ENCODE peak calls at places on chromosomes 6 and 20, in four cellular contexts. U, L, D and N are unnamed samples.

GRCh38 chr6:4844108-4844507 is 67.9 kb downstream of the CDYL start:
- DNase-seq in U (no peak), L (no peak), D (no peak), N (no peak)

GRCh38 chr20:56343861-56344381 is 14.9 kb upstream of the FAM210B start:
- DNase-seq in U (peak; percentile 76), L (peak; percentile 22), D (peak; percentile 48), N (no peak)

GRCh38 chr6:6610031-6610591 is 21.6 kb downstream of the LY86 start:
- DNase-seq in U (no peak), L (no peak), D (no peak), N (no peak)

GRCh38 chr6:168009331-168009730 is 11.9 kb downstream of the KIF25 start:
- DNase-seq in U (no peak), L (no peak), D (no peak), N (no peak)

GRCh38 chr6:46949662-46950280 is 28.0 kb upstream of the ADGRF5 start:
- DNase-seq in U (peak; percentile 82), L (peak; percentile 58), D (no peak), N (no peak)

GRCh38 chr6:162082520-162082919 is 645.0 kb downstream of the PRKN start:
- DNase-seq in U (no peak), L (no peak), D (no peak), N (no peak)

GRCh38 chr6:88813045-88813444 is 150.4 kb downstream of the RNGTT start:
- DNase-seq in U (no peak), L (no peak), D (no peak), N (no peak)

GRCh38 chr6:10759884-10760329 is 12.3 kb downstream of the TMEM14B start:
- DNase-seq in U (no peak), L (peak; percentile 46), D (peak; percentile 34), N (no peak)

GRCh38 chr6:170200458-170200891 is 90.4 kb downstream of the DLL1 start:
- DNase-seq in U (no peak), L (no peak), D (no peak), N (no peak)

GRCh38 chr6:44002591-44003344 is 124.5 kb downstream of the MRPL14 start:
- DNase-seq in U (peak; percentile 81), L (peak; percentile 70), D (peak; percentile 33), N (no peak)

GRCh38 chr6:3615391-3616380 is 135.8 kb downstream of the PXDC1 start:
- DNase-seq in U (no peak), L (no peak), D (no peak), N (no peak)

GRCh38 chr6:107731422-107732319 is 92.4 kb downstream of the SCML4 start:
- DNase-seq in U (no peak), L (no peak), D (no peak), N (no peak)

GRCh38 chr6:89840538-89840937 is 10.9 kb downstream of the CASP8AP2 start:
- DNase-seq in U (no peak), L (no peak), D (no peak), N (no peak)

GRCh38 chr6:153698637-153699036 is 340.4 kb upstream of the OPRM1 start:
- DNase-seq in U (no peak), L (no peak), D (no peak), N (no peak)

GRCh38 chr6:129895692-129896091 is 34.6 kb upstream of the TMEM244 start:
- DNase-seq in U (no peak), L (no peak), D (no peak), N (no peak)

GRCh38 chr20:21089421-21089820 is 16.7 kb downstream of the LINC00237 start:
- DNase-seq in U (no peak), L (no peak), D (no peak), N (no peak)

GRCh38 chr6:44829811-44830210 is 442.3 kb downstream of the CDC5L start:
- DNase-seq in U (no peak), L (no peak), D (no peak), N (no peak)

GRCh38 chr6:15810618-15811017 is 147.8 kb upstream of the DTNBP1 start:
- DNase-seq in U (no peak), L (no peak), D (no peak), N (no peak)

GRCh38 chr6:152426276-152426675 is 210.9 kb downstream of the SYNE1 start:
- DNase-seq in U (no peak), L (no peak), D (no peak), N (no peak)

GRCh38 chr20:36645998-36646397 is at the start of gene SLA2:
- DNase-seq in U (peak; percentile 66), L (no peak), D (no peak), N (no peak)

DNA sequence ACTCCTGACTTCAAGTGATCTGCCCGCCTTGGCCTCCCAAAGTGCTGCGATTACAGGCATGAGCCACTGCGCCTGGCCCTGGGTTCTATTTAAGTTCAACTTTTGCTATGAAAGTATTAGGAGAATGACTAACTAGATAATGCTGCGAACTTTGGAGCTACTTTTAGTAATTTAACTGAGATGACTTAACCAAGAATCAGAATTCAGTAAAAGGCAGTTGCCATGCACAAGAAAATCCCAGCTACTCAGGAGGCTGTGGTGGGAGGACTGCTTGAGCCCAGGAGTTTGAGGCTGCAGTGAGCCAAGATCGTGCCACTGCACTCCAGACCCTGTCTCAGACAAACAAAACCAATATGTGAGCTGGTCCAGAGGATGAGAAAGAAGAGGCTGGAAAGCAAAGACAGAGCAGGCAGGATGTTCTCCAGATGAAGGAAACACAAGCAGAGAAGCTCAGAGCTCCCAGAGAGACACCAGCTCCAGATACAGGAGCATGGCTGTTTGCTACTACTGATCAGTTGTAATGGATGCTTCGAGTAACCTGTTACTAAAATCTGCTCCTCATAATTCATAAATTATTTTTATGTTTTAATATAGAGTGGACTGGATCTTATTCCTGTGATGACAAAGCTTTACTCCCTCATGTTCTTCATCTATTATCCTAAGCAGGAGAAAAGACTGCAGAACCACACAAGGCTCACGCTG is 23.9 kb downstream of the ZNF217 start:
- DNase-seq in U (no peak), L (no peak), D (no peak), N (no peak)
- H3K27ac ChIP-seq in U (no peak overlapping the region), L (no peak overlapping the region), D (no peak overlapping the region), N (no peak overlapping the region)

DNA sequence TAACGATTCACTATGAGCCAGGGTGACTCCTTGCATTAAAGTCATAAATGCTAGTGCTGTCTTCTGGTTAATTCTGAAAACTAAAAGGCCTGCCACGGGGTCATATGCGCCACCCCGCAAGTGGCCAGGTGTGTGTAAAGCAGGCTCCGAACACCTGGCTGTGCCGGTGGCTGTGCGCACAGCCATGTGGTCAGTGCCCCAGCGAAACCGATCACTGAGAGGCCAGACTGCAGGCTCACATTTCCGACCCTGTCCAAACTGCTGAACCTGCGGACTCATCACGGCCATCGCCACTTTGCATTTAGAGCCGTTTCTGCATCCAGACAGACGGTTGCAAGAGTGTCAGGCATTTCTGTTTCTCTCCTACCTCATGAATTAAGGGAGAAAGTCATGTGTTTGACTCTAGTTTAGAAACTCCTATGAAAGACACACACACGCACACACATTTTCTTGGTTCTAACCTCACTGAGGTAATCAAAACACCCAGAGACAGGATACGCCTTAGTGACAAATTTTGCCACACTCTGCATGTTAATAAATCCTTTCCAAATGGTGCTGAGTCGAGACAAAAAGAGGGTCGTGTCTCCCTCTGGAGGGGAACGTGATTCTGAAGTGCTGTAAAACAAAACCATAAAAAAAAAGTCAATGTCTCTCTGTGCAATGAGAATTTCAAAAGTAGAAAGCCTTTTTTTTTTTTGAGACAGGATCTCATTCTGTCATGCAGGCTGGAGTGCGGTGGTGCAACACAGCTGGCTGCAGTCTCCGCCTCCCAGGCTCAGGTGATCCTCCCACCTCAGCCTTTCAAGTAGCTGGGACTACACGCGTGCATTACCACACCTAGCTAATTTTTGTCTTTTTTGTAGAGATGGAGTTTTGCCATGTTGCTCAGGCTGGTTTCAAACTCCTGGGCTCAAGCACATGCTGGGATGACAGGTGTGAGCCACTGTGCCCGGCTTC is 31.0 kb upstream of the TCFL5 start:
- DNase-seq in U (no peak), L (no peak), D (no peak), N (no peak)
- H3K27ac ChIP-seq in U (no peak overlapping the region), L (no peak overlapping the region), D (no peak overlapping the region), N (no peak overlapping the region)

GRCh38 chr6:27388293-27389197 is at the start of gene ZNF391:
- DNase-seq in U (peak; percentile 85), L (peak; percentile 78), D (peak; percentile 62), N (peak; percentile 78)
- H3K27ac ChIP-seq in U (peak within 1 kb of the TSS; percentile 79), L (peak within 1 kb of the TSS; percentile 54), D (peak within 1 kb of the TSS; percentile 64), N (peak within 1 kb of the TSS; percentile 70)

GRCh38 chr20:47544240-47544639 is 42.6 kb downstream of the NCOA3 start:
- DNase-seq in U (no peak), L (no peak), D (no peak), N (no peak)
- H3K27ac ChIP-seq in U (no peak overlapping the region), L (no peak overlapping the region), D (no peak overlapping the region), N (no peak overlapping the region)

DNA sequence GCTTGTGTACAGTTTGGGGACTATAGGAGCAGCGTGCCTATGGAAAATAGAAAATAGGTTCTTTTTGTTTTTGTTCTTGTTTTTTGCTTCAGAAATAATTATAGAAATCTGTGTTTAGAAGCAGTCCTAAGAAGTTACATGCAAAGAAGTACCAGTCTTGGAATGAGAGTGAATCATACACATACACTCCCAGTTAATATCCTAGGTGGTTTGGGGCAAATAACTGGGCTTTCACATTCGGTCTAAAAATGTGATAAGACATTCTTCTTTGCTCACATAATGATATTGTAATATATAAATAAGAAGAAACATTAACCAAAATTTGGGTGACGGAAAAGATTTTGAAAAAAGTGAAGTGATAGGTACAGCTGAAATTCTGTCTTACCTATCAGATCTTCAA is 61.0 kb downstream of the ENPP1 start:
- DNase-seq in U (no peak), L (no peak), D (no peak), N (no peak)
- H3K27ac ChIP-seq in U (no peak overlapping the region), L (no peak overlapping the region), D (no peak overlapping the region), N (no peak overlapping the region)

GRCh38 chr6:159045826-159046225 is 1.0 kb upstream of the TAGAP start:
- DNase-seq in U (no peak), L (no peak), D (no peak), N (no peak)
- H3K27ac ChIP-seq in U (no peak overlapping the region), L (no peak overlapping the region), D (no peak overlapping the region), N (no peak overlapping the region)

DNA sequence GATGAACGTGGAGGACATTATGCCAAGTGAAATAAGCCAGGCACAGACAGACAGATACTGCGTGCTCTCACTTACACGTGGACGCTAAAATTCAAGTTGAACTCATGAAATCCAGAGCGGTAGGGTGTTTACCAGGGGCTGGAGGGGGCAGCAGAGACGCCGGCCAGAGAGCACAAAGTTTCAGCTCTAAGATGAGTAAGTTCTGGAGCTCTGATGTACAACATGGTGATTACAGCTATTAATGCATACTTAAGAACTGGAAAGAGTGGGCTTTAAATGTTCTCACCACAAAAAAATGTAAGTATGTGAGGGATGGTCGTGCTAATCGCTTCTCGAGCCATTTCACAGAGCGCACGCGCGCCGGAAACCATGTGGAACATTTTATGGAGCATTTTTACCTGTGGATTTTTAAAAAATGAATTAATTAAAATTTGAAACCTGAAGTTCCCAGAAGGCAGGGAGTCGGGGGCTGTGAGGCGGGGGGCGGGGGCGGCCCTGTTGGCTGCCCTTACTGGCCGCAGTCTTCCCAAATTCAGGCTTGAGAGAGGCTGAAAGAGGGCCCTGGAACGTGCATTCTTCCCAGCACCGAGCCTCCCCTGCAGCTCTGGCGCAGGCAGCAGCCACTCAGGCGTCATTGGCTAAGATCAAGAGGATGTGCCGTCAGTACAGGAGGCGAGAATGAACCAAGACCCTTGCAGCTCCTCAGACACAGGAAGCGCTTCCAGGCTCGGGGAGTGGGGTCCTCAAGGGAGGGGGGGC is 8.6 kb upstream of the SLCO4A1 start:
- DNase-seq in U (no peak), L (no peak), D (no peak), N (no peak)
- H3K27ac ChIP-seq in U (no peak overlapping the region), L (no peak overlapping the region), D (no peak overlapping the region), N (no peak overlapping the region)